ENCODE peak calls at places on chromosome 12, in eight cellular contexts. F is ovary, V is thyroid gland, S is upper lobe of right lung, K is right lobe of liver, Z is heart right ventricle, Q is AG04450, W is pancreas. D is an unnamed sample.

GRCh38 chr12:6684609-6685008 is 4.6 kb downstream of the ZNF384 start:
- DNase-seq in F (no peak), V (no peak), S (no peak), K (no peak), Z (no peak), Q (no peak), W (no peak), D (no peak)

GRCh38 chr12:93054021-93054420 is 124.9 kb upstream of the EEA1 start:
- DNase-seq in F (no peak), V (no peak), S (no peak), K (no peak), Z (no peak), Q (no peak), W (no peak), D (no peak)

GRCh38 chr12:11795910-11796459 is 146.5 kb downstream of the ETV6 start:
- DNase-seq in F (no peak), V (no peak), S (no peak), K (no peak), Z (no peak), Q (peak; percentile 67), W (no peak), D (no peak)

GRCh38 chr12:32115404-32116104 is 8.9 kb downstream of the BICD1 start:
- DNase-seq in F (peak; percentile 96), V (peak; percentile 81), S (peak; percentile 67), K (peak; percentile 76), Z (peak; percentile 84), Q (peak; percentile 99), W (peak; percentile 35), D (peak; percentile 70)

GRCh38 chr12:53299454-53300180 is at the start of gene MYG1:
- DNase-seq in F (peak; percentile 83), V (peak; percentile 83), S (peak; percentile 94), K (peak; percentile 91), Z (peak; percentile 84), Q (no peak), W (peak; percentile 89), D (peak; percentile 75)

GRCh38 chr12:20000229-20000869 is 368.0 kb upstream of the PDE3A start:
- DNase-seq in F (no peak), V (no peak), S (no peak), K (no peak), Z (no peak), Q (no peak), W (no peak), D (no peak)

GRCh38 chr12:57195186-57195585 is 21.4 kb upstream of the NXPH4 start:
- DNase-seq in F (no peak), V (no peak), S (no peak), K (no peak), Z (no peak), Q (no peak), W (no peak), D (no peak)

GRCh38 chr12:14111230-14111865 is 129.9 kb upstream of the GRIN2B start:
- DNase-seq in F (no peak), V (no peak), S (no peak), K (no peak), Z (no peak), Q (no peak), W (no peak), D (no peak)

GRCh38 chr12:56469007-56469930 is 891 bp downstream of the SPRYD4 start:
- DNase-seq in F (peak; percentile 31), V (peak; percentile 23), S (no peak), K (peak; percentile 64), Z (peak; percentile 26), Q (no peak), W (peak; percentile 56), D (no peak)

GRCh38 chr12:54082402-54082892 is 28.8 kb downstream of the HOXC4 start:
- DNase-seq in F (peak; percentile 66), V (no peak), S (no peak), K (peak; percentile 24), Z (no peak), Q (no peak), W (peak; percentile 26), D (no peak)

GRCh38 chr12:42716521-42716920 is 127.0 kb upstream of the PRICKLE1 start:
- DNase-seq in F (no peak), V (no peak), S (no peak), K (no peak), Z (no peak), Q (no peak), W (no peak), D (no peak)

GRCh38 chr12:2640709-2641108 is 154.1 kb upstream of the FKBP4 start:
- DNase-seq in F (no peak), V (peak; percentile 13), S (peak; percentile 64), K (peak; percentile 42), Z (peak; percentile 46), Q (peak; percentile 90), W (no peak), D (no peak)
- H3K27ac ChIP-seq in F (no peak overlapping the region), V (no peak overlapping the region), S (peak overlapping the region; percentile 11), K (no peak overlapping the region), Z (peak overlapping the region; percentile 10), Q (peak overlapping the region; percentile 87), W (peak overlapping the region; percentile 41), D (no peak overlapping the region)

DNA sequence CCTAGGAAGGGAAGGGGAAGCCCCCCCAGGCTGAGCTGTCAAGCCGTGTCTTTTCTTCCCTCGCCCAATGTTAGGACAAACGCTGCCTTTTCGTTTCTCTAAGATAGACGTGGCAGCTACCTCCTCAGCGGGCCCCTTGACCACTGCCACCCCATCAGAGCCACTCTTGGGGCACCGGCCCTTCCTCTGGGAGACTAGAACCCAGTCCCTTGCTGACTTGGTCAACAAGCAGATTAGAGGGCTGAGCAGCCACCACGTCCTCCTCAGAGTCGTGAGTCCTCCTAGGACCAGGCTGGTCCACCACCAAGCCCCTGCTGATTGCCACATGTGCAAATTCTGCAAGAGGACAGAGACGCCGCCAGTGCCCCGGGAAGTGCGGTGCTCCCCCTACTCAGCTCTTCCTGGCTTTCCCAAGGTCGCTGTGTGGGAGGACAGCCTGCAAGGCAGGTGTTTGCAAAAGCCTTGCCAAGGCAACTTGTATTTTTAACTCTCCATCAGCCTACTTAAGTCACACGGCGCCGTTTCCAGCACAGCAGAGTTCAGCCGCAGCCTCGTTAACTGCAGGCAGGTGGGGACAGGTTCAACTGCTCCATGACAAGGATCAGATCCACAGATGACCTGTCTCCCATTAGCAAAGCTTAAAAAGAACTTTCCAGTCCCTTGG is 65.7 kb downstream of the TESC start:
- DNase-seq in F (peak; percentile 42), V (peak; percentile 56), S (no peak), K (no peak), Z (no peak), Q (no peak), W (peak; percentile 79), D (peak; percentile 53)
- H3K27ac ChIP-seq in F (no peak overlapping the region), V (no peak overlapping the region), S (no peak overlapping the region), K (no peak overlapping the region), Z (peak overlapping the region; percentile 50), Q (no peak overlapping the region), W (peak overlapping the region; percentile 63), D (no peak overlapping the region)

GRCh38 chr12:113403435-113404415 is at the start of gene SDS:
- DNase-seq in F (peak; percentile 70), V (peak; percentile 81), S (no peak), K (peak; percentile 90), Z (peak; percentile 73), Q (peak; percentile 16), W (peak; percentile 71), D (no peak)
- H3K27ac ChIP-seq in F (no peak within 1 kb of the TSS), V (no peak within 1 kb of the TSS), S (no peak within 1 kb of the TSS), K (peak within 1 kb of the TSS; percentile 91), Z (no peak within 1 kb of the TSS), Q (no peak within 1 kb of the TSS), W (no peak within 1 kb of the TSS), D (no peak within 1 kb of the TSS)

GRCh38 chr12:480831-481230 is 21.1 kb downstream of the B4GALNT3 start:
- DNase-seq in F (peak; percentile 63), V (no peak), S (no peak), K (no peak), Z (peak; percentile 58), Q (no peak), W (no peak), D (no peak)
- H3K27ac ChIP-seq in F (no peak overlapping the region), V (no peak overlapping the region), S (no peak overlapping the region), K (no peak overlapping the region), Z (peak overlapping the region; percentile 91), Q (no peak overlapping the region), W (no peak overlapping the region), D (no peak overlapping the region)

GRCh38 chr12:16168078-16168477 is 109.4 kb downstream of the SLC15A5 start:
- DNase-seq in F (no peak), V (no peak), S (no peak), K (no peak), Z (no peak), Q (no peak), W (no peak), D (no peak)

GRCh38 chr12:16174282-16174681 is 103.2 kb downstream of the SLC15A5 start:
- DNase-seq in F (no peak), V (no peak), S (no peak), K (no peak), Z (no peak), Q (no peak), W (no peak), D (no peak)

GRCh38 chr12:16166563-16167470 is 110.7 kb downstream of the SLC15A5 start:
- DNase-seq in F (no peak), V (no peak), S (no peak), K (no peak), Z (no peak), Q (no peak), W (no peak), D (no peak)

GRCh38 chr12:16175893-16176292 is 101.6 kb downstream of the SLC15A5 start:
- DNase-seq in F (no peak), V (no peak), S (no peak), K (no peak), Z (no peak), Q (no peak), W (no peak), D (no peak)

DNA sequence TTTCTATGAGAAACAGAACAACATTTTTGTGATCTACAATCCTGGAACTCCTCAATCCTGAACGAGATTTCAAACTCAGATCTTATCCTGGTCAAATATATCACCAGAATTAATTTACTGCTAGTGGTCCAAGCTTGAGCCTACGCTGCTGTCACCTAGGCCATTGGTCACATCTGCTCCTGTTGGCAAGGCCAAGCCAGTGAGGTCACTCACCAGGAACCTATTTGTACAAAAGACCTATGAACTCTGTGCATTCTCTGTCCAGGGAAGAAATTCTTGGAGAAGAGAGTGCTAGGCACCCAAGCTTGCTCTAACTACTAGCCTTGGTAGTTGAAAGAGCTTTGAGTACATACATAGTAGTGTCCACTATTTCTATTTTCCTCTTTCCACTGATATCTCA is 106.1 kb downstream of the SLC15A5 start:
- DNase-seq in F (no peak), V (no peak), S (no peak), K (peak; percentile 25), Z (no peak), Q (no peak), W (no peak), D (no peak)
- H3K27ac ChIP-seq in F (no peak overlapping the region), V (no peak overlapping the region), S (no peak overlapping the region), K (no peak overlapping the region), Z (no peak overlapping the region), Q (no peak overlapping the region), W (no peak overlapping the region), D (no peak overlapping the region)

DNA sequence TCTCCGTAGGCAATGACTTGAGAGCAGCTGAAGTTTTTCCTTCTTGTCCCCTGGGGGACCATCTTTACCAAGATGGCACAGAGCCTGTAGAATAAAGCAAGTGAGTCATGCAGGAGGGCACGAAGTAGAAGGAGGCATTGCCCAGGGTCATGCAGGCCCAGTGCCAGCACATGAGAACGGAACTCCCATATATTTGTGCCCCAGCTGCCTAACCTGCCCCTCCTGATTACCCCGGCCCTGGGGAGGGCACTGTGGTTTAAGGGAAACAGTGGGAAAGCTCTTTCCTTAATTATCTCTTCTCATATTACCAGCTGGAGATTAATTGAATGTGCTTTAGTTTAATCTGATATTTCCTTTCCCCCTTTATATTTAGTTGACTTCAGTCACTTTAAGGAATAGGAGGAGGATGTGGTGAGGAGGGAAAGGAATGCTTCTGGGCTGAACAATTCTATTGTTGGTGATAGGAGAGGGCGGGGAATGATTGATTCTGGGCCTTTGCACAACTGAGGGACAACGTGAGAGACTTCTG is 51.9 kb downstream of the RASSF8 start:
- DNase-seq in F (no peak), V (no peak), S (no peak), K (no peak), Z (no peak), Q (no peak), W (no peak), D (no peak)
- H3K27ac ChIP-seq in F (peak overlapping the region; percentile 13), V (no peak overlapping the region), S (peak overlapping the region; percentile 25), K (no peak overlapping the region), Z (peak overlapping the region; percentile 63), Q (peak overlapping the region; percentile 72), W (no peak overlapping the region), D (no peak overlapping the region)